ENCODE peak calls at places on chromosomes 16 and 17, in ten cellular contexts. C is Calu3; E is cardiac muscle cell; N is HEK293T; P is hypothalamus; J is SHP77; H is AG04449; B is aorta; T is activated T-cell treated with anti-CD3 and anti-CD28 coated beads, Interleukin-2, amount 50 U/mL, for 72 hours; F is OCI-LY7. Y is an unnamed sample.

GRCh38 chr16:1979271-1980025 is 1.8 kb downstream of the NOXO1 start:
- DNase-seq in C (peak), E (no peak), N (no peak), P (no peak), J (no peak), H (no peak), B (no peak), T (peak), F (no peak), Y (no peak)

GRCh38 chr17:48137658-48138057 is 30.1 kb downstream of the SNX11 start:
- DNase-seq in C (no peak), E (no peak), N (no peak), P (no peak), J (no peak), H (no peak), B (no peak), T (no peak), F (no peak), Y (peak)

GRCh38 chr17:73595068-73595865 is 49.0 kb downstream of the SDK2 start:
- DNase-seq in C (peak), E (peak), N (peak), P (no peak), J (peak), H (no peak), B (no peak), T (peak), F (peak), Y (peak)

GRCh38 chr17:78223765-78224164 is 7.7 kb upstream of the TMEM235 start:
- DNase-seq in C (no peak), E (no peak), N (no peak), P (no peak), J (no peak), H (no peak), B (no peak), T (no peak), F (no peak), Y (no peak)

GRCh38 chr16:88844412-88845118 is 12.2 kb downstream of the GALNS start:
- DNase-seq in C (no peak), E (no peak), N (no peak), P (no peak), J (no peak), H (no peak), B (no peak), T (no peak), F (no peak), Y (peak)

GRCh38 chr17:43543771-43544575 is 2.2 kb downstream of the ETV4 start:
- DNase-seq in C (peak), E (no peak), N (no peak), P (no peak), J (no peak), H (no peak), B (no peak), T (no peak), F (no peak), Y (no peak)

GRCh38 chr17:5249615-5250014 is 15.0 kb upstream of the SCIMP start:
- DNase-seq in C (peak), E (peak), N (peak), P (no peak), J (peak), H (peak), B (peak), T (peak), F (peak), Y (peak)

GRCh38 chr16:72856797-72857196 is 191.1 kb downstream of the ZFHX3 start:
- DNase-seq in C (peak), E (no peak), N (peak), P (no peak), J (peak), H (no peak), B (no peak), T (peak), F (no peak), Y (peak)

GRCh38 chr17:8576895-8577294 is 53.6 kb downstream of the MYH10 start:
- DNase-seq in C (no peak), E (no peak), N (no peak), P (no peak), J (no peak), H (no peak), B (no peak), T (no peak), F (no peak), Y (no peak)

GRCh38 chr17:78266231-78266631 is 34.8 kb downstream of the TMEM235 start:
- DNase-seq in C (no peak), E (no peak), N (no peak), P (no peak), J (no peak), H (no peak), B (no peak), T (no peak), F (no peak), Y (no peak)

GRCh38 chr16:84907046-84907445 is 87.3 kb downstream of the CRISPLD2 start:
- DNase-seq in C (no peak), E (no peak), N (no peak), P (no peak), J (no peak), H (no peak), B (no peak), T (no peak), F (no peak), Y (no peak)

GRCh38 chr17:14143678-14144077 is 74.4 kb downstream of the COX10 start:
- DNase-seq in C (peak), E (peak), N (no peak), P (no peak), J (peak), H (no peak), B (no peak), T (no peak), F (no peak), Y (peak)

GRCh38 chr17:16406742-16407674 is 8.4 kb upstream of the TRPV2 start:
- DNase-seq in C (peak), E (peak), N (no peak), P (no peak), J (peak), H (no peak), B (peak), T (no peak), F (no peak), Y (peak)

GRCh38 chr17:40598021-40598927 is 33.0 kb upstream of the CCR7 start:
- DNase-seq in C (no peak), E (no peak), N (no peak), P (no peak), J (no peak), H (no peak), B (no peak), T (peak), F (no peak), Y (no peak)

GRCh38 chr17:4134756-4135155 is 8.1 kb downstream of the ZZEF1 start:
- DNase-seq in C (no peak), E (no peak), N (no peak), P (no peak), J (no peak), H (no peak), B (no peak), T (no peak), F (no peak), Y (no peak)

GRCh38 chr17:40025991-40026815 is 11.0 kb downstream of the CSF3 start:
- DNase-seq in C (peak), E (no peak), N (no peak), P (no peak), J (peak), H (no peak), B (no peak), T (peak), F (no peak), Y (no peak)

GRCh38 chr17:36503456-36504155 is 17.1 kb downstream of the ZNHIT3 start:
- DNase-seq in C (no peak), E (peak), N (no peak), P (no peak), J (no peak), H (no peak), B (no peak), T (no peak), F (no peak), Y (no peak)

GRCh38 chr17:62933986-62934385 is 32.0 kb upstream of the TANC2 start:
- DNase-seq in C (no peak), E (peak), N (no peak), P (no peak), J (no peak), H (no peak), B (no peak), T (no peak), F (no peak), Y (peak)

GRCh38 chr16:86373502-86373901 is 136.8 kb upstream of the FOXF1 start:
- DNase-seq in C (no peak), E (no peak), N (no peak), P (no peak), J (no peak), H (no peak), B (peak), T (no peak), F (no peak), Y (no peak)

GRCh38 chr16:10613771-10614485 is 33.5 kb upstream of the EMP2 start:
- DNase-seq in C (no peak), E (no peak), N (no peak), P (no peak), J (no peak), H (no peak), B (no peak), T (peak), F (no peak), Y (no peak)

Y was measured in NCI-H82.